ENCODE peak calls at places on chromosomes 6 and 20, in six cellular contexts. P is thoracic aorta; A is activated CD8-positive, alpha-beta T cell treated with anti-CD3 and anti-CD28 coated beads for 36 hours; R is aorta; D is WTC11; L is DND-41. G is an unnamed sample.

GRCh38 chr6:15325540-15325955 is 79.7 kb downstream of the JARID2 start:
- ATAC-seq in L (no peak), P (no peak), D (no peak), A (no peak), R (no peak), G (no peak)

GRCh38 chr6:33995046-33995872 is 150.6 kb downstream of the GRM4 start:
- ATAC-seq in A (no peak), L (no peak), P (no peak), D (no peak), R (no peak), G (no peak)

GRCh38 chr6:2744206-2744771 is 6.4 kb downstream of the MYLK4 start:
- ATAC-seq in D (no peak), L (no peak), A (no peak), P (no peak), R (no peak), G (no peak)

GRCh38 chr20:44010162-44010704 is 95.6 kb downstream of the TOX2 start:
- ATAC-seq in R (no peak), P (no peak), A (no peak), D (no peak), L (no peak), G (no peak)

GRCh38 chr6:84441456-84441855 is 214.0 kb upstream of the CEP162 start:
- ATAC-seq in R (no peak), P (no peak), D (no peak), A (no peak), L (no peak), G (no peak)

GRCh38 chr6:143555582-143555981 is 44.1 kb upstream of the FUCA2 start:
- ATAC-seq in R (no peak), A (no peak), P (no peak), D (no peak), L (no peak), G (no peak)

GRCh38 chr20:51563597-51564332 is 21.2 kb upstream of the NFATC2 start:
- ATAC-seq in L (no peak), A (peak; percentile 59), P (peak; percentile 36), D (peak; percentile 77), R (peak; percentile 61), G (peak; percentile 36)

GRCh38 chr6:79188101-79188500 is 46.4 kb downstream of the HMGN3 start:
- ATAC-seq in L (no peak), A (no peak), D (no peak), R (no peak), P (no peak), G (no peak)

GRCh38 chr6:11218477-11218826 is 14.0 kb downstream of the NEDD9 start:
- ATAC-seq in D (no peak), A (no peak), R (no peak), P (no peak), L (no peak), G (no peak)

GRCh38 chr6:129894904-129895303 is 33.8 kb upstream of the TMEM244 start:
- ATAC-seq in R (no peak), A (no peak), D (no peak), L (no peak), P (no peak), G (no peak)

GRCh38 chr6:139126255-139126654 is 8.6 kb upstream of the HECA start:
- ATAC-seq in D (no peak), R (peak; percentile 52), L (no peak), A (peak; percentile 51), P (peak; percentile 79), G (no peak)

GRCh38 chr6:157219201-157220200 is 103.8 kb downstream of the TMEM242 start:
- ATAC-seq in R (no peak), L (no peak), D (peak; percentile 52), A (no peak), P (peak; percentile 52), G (no peak)

GRCh38 chr6:7691675-7692452 is 34.0 kb upstream of the BMP6 start:
- ATAC-seq in P (no peak), D (peak; percentile 91), A (peak; percentile 49), R (no peak), L (no peak), G (peak; percentile 36)

GRCh38 chr20:64219202-64219601 is 36.3 kb upstream of the PCMTD2 start:
- ATAC-seq in P (no peak), L (no peak), R (no peak), A (no peak), D (no peak), G (no peak)

GRCh38 chr6:39049575-39050283 is 1.1 kb downstream of the GLP1R start:
- ATAC-seq in A (no peak), R (no peak), D (peak; percentile 6), L (no peak), P (no peak), G (no peak)

GRCh38 chr6:94487371-94487770 is 1068.0 kb upstream of the EPHA7 start:
- ATAC-seq in R (no peak), D (no peak), P (no peak), L (no peak), A (no peak), G (no peak)

GRCh38 chr20:8749101-8749500 is 319.8 kb upstream of the PLCB4 start:
- ATAC-seq in P (no peak), A (no peak), R (no peak), L (no peak), D (no peak), G (no peak)

GRCh38 chr6:27478141-27478705 is 5.3 kb upstream of the ZNF184 start:
- ATAC-seq in R (peak; percentile 12), A (peak; percentile 28), L (peak; percentile 33), P (no peak), D (peak; percentile 43), G (peak; percentile 16)

GRCh38 chr6:33914519-33915120 is 110.8 kb upstream of the MLN start:
- ATAC-seq in A (peak; percentile 76), L (peak; percentile 90), R (no peak), P (no peak), D (no peak), G (no peak)

GRCh38 chr6:28597217-28597835 is 71.6 kb downstream of the GPX5 start:
- ATAC-seq in A (peak; percentile 47), P (no peak), D (peak; percentile 85), R (no peak), L (no peak), G (no peak)

G was measured in gastroesophageal sphincter.